ENCODE peak calls at places on chromosomes 1 and 21, in four cellular contexts. Q is stimulated activated CD4-positive, alpha-beta T cell treated with anti-CD3 and anti-CD28 coated beads, Interleukin-15, amount 100 ng/mL, for 1 hour; M is cardiac fibroblast; G is endothelial cell of umbilical vein. L is an unnamed sample.
A peak's percentile ranks its signal among the peaks of the same experiment; 100 is the strongest.

GRCh38 chr1:164912290-164912689 is 353.3 kb downstream of the PBX1 start:
- DNase-seq in G (no peak), Q (no peak), M (no peak), L (no peak)

GRCh38 chr1:204637985-204638356 is 47.6 kb downstream of the LRRN2 start:
- DNase-seq in G (no peak), Q (no peak), M (peak; percentile 28), L (no peak)

GRCh38 chr1:185062710-185063370 is 17.5 kb downstream of the RNF2 start:
- DNase-seq in M (peak; percentile 18), Q (no peak), G (no peak), L (no peak)

GRCh38 chr1:1361982-1362423 is 3.6 kb upstream of the MXRA8 start:
- DNase-seq in G (no peak), Q (no peak), M (peak; percentile 74), L (no peak)

GRCh38 chr1:16393255-16394177 is 26.5 kb downstream of the SZRD1 start:
- DNase-seq in M (no peak), G (no peak), Q (no peak), L (peak; percentile 95)

GRCh38 chr1:51373898-51374297 is 43.5 kb upstream of the TTC39A start:
- DNase-seq in G (no peak), Q (no peak), M (no peak), L (no peak)

GRCh38 chr1:154791292-154792278 is 78.5 kb downstream of the KCNN3 start:
- DNase-seq in M (peak; percentile 69), Q (peak; percentile 42), G (peak; percentile 75), L (no peak)

GRCh38 chr1:6008696-6009095 is 16.5 kb upstream of the NPHP4 start:
- DNase-seq in G (no peak), Q (no peak), M (no peak), L (no peak)

GRCh38 chr1:32042330-32042729 is 28.7 kb downstream of the KHDRBS1 start:
- DNase-seq in G (no peak), Q (no peak), M (no peak), L (no peak)

GRCh38 chr1:221776495-221777413 is 34.9 kb upstream of the DUSP10 start:
- DNase-seq in M (no peak), G (no peak), Q (no peak), L (no peak)

GRCh38 chr1:189775343-189775742 is 702.3 kb downstream of the BRINP3 start:
- DNase-seq in Q (no peak), G (peak; percentile 3), M (peak; percentile 1), L (no peak)

GRCh38 chr21:45962531-45963224 is 18.9 kb upstream of the COL6A1 start:
- DNase-seq in M (no peak), G (no peak), Q (no peak), L (no peak)

GRCh38 chr1:24190970-24191570 is 4.0 kb upstream of the IFNLR1 start:
- DNase-seq in G (no peak), Q (no peak), M (no peak), L (no peak)

GRCh38 chr1:174998569-174999215 is 1.1 kb upstream of the CACYBP start:
- DNase-seq in Q (peak; percentile 10), G (peak; percentile 59), M (peak; percentile 56), L (peak; percentile 81)

GRCh38 chr1:232508161-232508661 is 121.7 kb downstream of the SIPA1L2 start:
- DNase-seq in G (no peak), M (peak; percentile 5), Q (no peak), L (no peak)

GRCh38 chr1:173195596-173196088 is 11.5 kb downstream of the TNFSF4 start:
- DNase-seq in M (no peak), Q (no peak), G (no peak), L (no peak)

GRCh38 chr1:230144010-230144614 is 77.1 kb downstream of the GALNT2 start:
- DNase-seq in Q (no peak), G (no peak), M (no peak), L (no peak)

GRCh38 chr1:78223417-78224215 is 177.8 kb downstream of the GIPC2 start:
- DNase-seq in M (peak; percentile 87), Q (no peak), G (no peak), L (no peak)

GRCh38 chr1:169064103-169064502 is 42.4 kb upstream of the ATP1B1 start:
- DNase-seq in Q (no peak), M (no peak), G (no peak), L (no peak)

GRCh38 chr1:236063919-236064673 is 794 bp downstream of the NID1 start:
- DNase-seq in Q (no peak), G (peak; percentile 67), M (peak; percentile 66), L (peak; percentile 52)

GRCh38 chr21:31898898-31899630 is 26.2 kb downstream of the HUNK start:
- DNase-seq in Q (no peak), M (no peak), G (no peak), L (no peak)

GRCh38 chr1:178688244-178688643 is 36.8 kb upstream of the RALGPS2 start:
- DNase-seq in G (no peak), M (peak; percentile 76), Q (no peak), L (no peak)

GRCh38 chr1:115283681-115284146 is 54.3 kb downstream of the NGF start:
- DNase-seq in M (no peak), G (no peak), Q (no peak), L (no peak)

GRCh38 chr1:227949954-227950734 is 2.4 kb upstream of the WNT9A start:
- DNase-seq in M (no peak), G (no peak), Q (no peak), L (no peak)

GRCh38 chr1:40745180-40745579 is 38.4 kb upstream of the KCNQ4 start:
- DNase-seq in G (no peak), M (no peak), Q (no peak), L (no peak)

GRCh38 chr1:161487483-161487827 is 17.8 kb upstream of the FCGR2A start:
- DNase-seq in G (no peak), Q (no peak), M (peak; percentile 82), L (no peak)

GRCh38 chr1:201622353-201622752 is 83.4 kb downstream of the NAV1 start:
- DNase-seq in M (no peak), G (no peak), Q (no peak), L (no peak)

GRCh38 chr1:160108888-160109662 is 6.5 kb upstream of the ATP1A2 start:
- DNase-seq in G (peak; percentile 34), Q (no peak), M (peak; percentile 78), L (peak; percentile 36)

GRCh38 chr1:48671578-48671977 is 105.1 kb downstream of the BEND5 start:
- DNase-seq in M (peak; percentile 2), G (no peak), Q (no peak), L (no peak)

GRCh38 chr1:237664327-237664726 is 226.4 kb downstream of the ZP4 start:
- DNase-seq in M (no peak), Q (no peak), G (no peak), L (no peak)

GRCh38 chr1:78490861-78491310 is at the start of gene PTGFR:
- DNase-seq in M (peak; percentile 49), G (peak; percentile 21), Q (no peak), L (no peak)

GRCh38 chr1:24724345-24725208 is 20.7 kb upstream of the CLIC4 start:
- DNase-seq in M (peak; percentile 91), G (peak; percentile 90), Q (no peak), L (peak; percentile 69)